ENCODE peak calls at places on chromosomes 6 and 20, in nine cellular contexts. One of them, this sample, is unnamed.

GRCh38 chr6:1336246-1336843 is 24.4 kb downstream of the FOXQ1 start:
- DNase-seq in dermis microvascular lymphatic vessel endothelial cell: no peak
- DNase-seq in NCI-H460: peak; percentile 56
- DNase-seq in HS-5: no peak
- DNase-seq in WTC11: peak; percentile 58
- DNase-seq in activated gamma-delta T cell treated with anti-CD3 and anti-CD28 coated beads, Interleukin-2, amount 50 U/mL, for 16 hours: no peak
- DNase-seq in activated CD8-positive, alpha-beta T cell treated with anti-CD3 and anti-CD28 coated beads for 36 hours: peak; percentile 9
- DNase-seq in LoVo: peak; percentile 71
- DNase-seq in upper lobe of right lung: no peak
- DNase-seq in this sample: peak; percentile 70

GRCh38 chr6:10400330-10400729 is 14.5 kb downstream of the TFAP2A start:
- DNase-seq in dermis microvascular lymphatic vessel endothelial cell: no peak
- DNase-seq in activated CD8-positive, alpha-beta T cell treated with anti-CD3 and anti-CD28 coated beads for 36 hours: no peak
- DNase-seq in HS-5: no peak
- DNase-seq in LoVo: no peak
- DNase-seq in activated gamma-delta T cell treated with anti-CD3 and anti-CD28 coated beads, Interleukin-2, amount 50 U/mL, for 16 hours: no peak
- DNase-seq in NCI-H460: no peak
- DNase-seq in upper lobe of right lung: no peak
- DNase-seq in WTC11: no peak
- DNase-seq in this sample: no peak

GRCh38 chr6:168314948-168315347 is 4.6 kb downstream of the DACT2 start:
- DNase-seq in dermis microvascular lymphatic vessel endothelial cell: no peak
- DNase-seq in activated gamma-delta T cell treated with anti-CD3 and anti-CD28 coated beads, Interleukin-2, amount 50 U/mL, for 16 hours: no peak
- DNase-seq in LoVo: no peak
- DNase-seq in activated CD8-positive, alpha-beta T cell treated with anti-CD3 and anti-CD28 coated beads for 36 hours: no peak
- DNase-seq in NCI-H460: no peak
- DNase-seq in HS-5: no peak
- DNase-seq in WTC11: no peak
- DNase-seq in upper lobe of right lung: no peak
- DNase-seq in this sample: no peak

GRCh38 chr20:33612001-33612400 is 50.1 kb upstream of the C20orf144 start:
- DNase-seq in HS-5: no peak
- DNase-seq in NCI-H460: no peak
- DNase-seq in LoVo: no peak
- DNase-seq in upper lobe of right lung: no peak
- DNase-seq in dermis microvascular lymphatic vessel endothelial cell: no peak
- DNase-seq in activated gamma-delta T cell treated with anti-CD3 and anti-CD28 coated beads, Interleukin-2, amount 50 U/mL, for 16 hours: no peak
- DNase-seq in activated CD8-positive, alpha-beta T cell treated with anti-CD3 and anti-CD28 coated beads for 36 hours: no peak
- DNase-seq in WTC11: no peak
- DNase-seq in this sample: no peak

GRCh38 chr20:51456511-51457280 is 85.8 kb downstream of the NFATC2 start:
- DNase-seq in activated gamma-delta T cell treated with anti-CD3 and anti-CD28 coated beads, Interleukin-2, amount 50 U/mL, for 16 hours: no peak
- DNase-seq in NCI-H460: peak; percentile 93
- DNase-seq in upper lobe of right lung: peak; percentile 96
- DNase-seq in dermis microvascular lymphatic vessel endothelial cell: peak; percentile 98
- DNase-seq in activated CD8-positive, alpha-beta T cell treated with anti-CD3 and anti-CD28 coated beads for 36 hours: no peak
- DNase-seq in LoVo: peak; percentile 96
- DNase-seq in HS-5: peak; percentile 100
- DNase-seq in WTC11: peak; percentile 40
- DNase-seq in this sample: peak; percentile 88

GRCh38 chr6:30647039-30647801 is at the start of gene C6orf136:
- DNase-seq in NCI-H460: peak; percentile 86
- DNase-seq in HS-5: peak; percentile 65
- DNase-seq in upper lobe of right lung: peak; percentile 96
- DNase-seq in LoVo: peak; percentile 93
- DNase-seq in activated gamma-delta T cell treated with anti-CD3 and anti-CD28 coated beads, Interleukin-2, amount 50 U/mL, for 16 hours: peak; percentile 87
- DNase-seq in activated CD8-positive, alpha-beta T cell treated with anti-CD3 and anti-CD28 coated beads for 36 hours: peak; percentile 86
- DNase-seq in dermis microvascular lymphatic vessel endothelial cell: peak; percentile 94
- DNase-seq in WTC11: peak; percentile 78
- DNase-seq in this sample: peak; percentile 87

GRCh38 chr6:42402184-42402583 is 49.5 kb downstream of the TRERF1 start:
- DNase-seq in HS-5: no peak
- DNase-seq in activated gamma-delta T cell treated with anti-CD3 and anti-CD28 coated beads, Interleukin-2, amount 50 U/mL, for 16 hours: peak; percentile 36
- DNase-seq in activated CD8-positive, alpha-beta T cell treated with anti-CD3 and anti-CD28 coated beads for 36 hours: peak; percentile 84
- DNase-seq in LoVo: no peak
- DNase-seq in NCI-H460: no peak
- DNase-seq in dermis microvascular lymphatic vessel endothelial cell: no peak
- DNase-seq in WTC11: no peak
- DNase-seq in upper lobe of right lung: no peak
- DNase-seq in this sample: peak; percentile 58

GRCh38 chr6:154555075-154555677 is 44.7 kb upstream of the CNKSR3 start:
- DNase-seq in activated gamma-delta T cell treated with anti-CD3 and anti-CD28 coated beads, Interleukin-2, amount 50 U/mL, for 16 hours: no peak
- DNase-seq in HS-5: no peak
- DNase-seq in upper lobe of right lung: no peak
- DNase-seq in activated CD8-positive, alpha-beta T cell treated with anti-CD3 and anti-CD28 coated beads for 36 hours: no peak
- DNase-seq in dermis microvascular lymphatic vessel endothelial cell: peak; percentile 27
- DNase-seq in NCI-H460: peak; percentile 61
- DNase-seq in WTC11: no peak
- DNase-seq in LoVo: peak; percentile 80
- DNase-seq in this sample: no peak

GRCh38 chr20:29298759-29299613 is 1958.5 kb upstream of the DEFB115 start:
- DNase-seq in activated gamma-delta T cell treated with anti-CD3 and anti-CD28 coated beads, Interleukin-2, amount 50 U/mL, for 16 hours: no peak
- DNase-seq in LoVo: no peak
- DNase-seq in HS-5: no peak
- DNase-seq in activated CD8-positive, alpha-beta T cell treated with anti-CD3 and anti-CD28 coated beads for 36 hours: no peak
- DNase-seq in WTC11: no peak
- DNase-seq in upper lobe of right lung: no peak
- DNase-seq in dermis microvascular lymphatic vessel endothelial cell: peak; percentile 22
- DNase-seq in NCI-H460: no peak
- DNase-seq in this sample: no peak

GRCh38 chr6:80771941-80772340 is 665.5 kb downstream of the BCKDHB start:
- DNase-seq in NCI-H460: peak; percentile 21
- DNase-seq in activated CD8-positive, alpha-beta T cell treated with anti-CD3 and anti-CD28 coated beads for 36 hours: no peak
- DNase-seq in LoVo: peak; percentile 17
- DNase-seq in upper lobe of right lung: no peak
- DNase-seq in activated gamma-delta T cell treated with anti-CD3 and anti-CD28 coated beads, Interleukin-2, amount 50 U/mL, for 16 hours: no peak
- DNase-seq in dermis microvascular lymphatic vessel endothelial cell: peak; percentile 11
- DNase-seq in WTC11: peak; percentile 26
- DNase-seq in HS-5: no peak
- DNase-seq in this sample: no peak

GRCh38 chr6:108598316-108598863 is 37.7 kb downstream of the FOXO3 start:
- DNase-seq in activated CD8-positive, alpha-beta T cell treated with anti-CD3 and anti-CD28 coated beads for 36 hours: peak; percentile 47
- DNase-seq in WTC11: no peak
- DNase-seq in dermis microvascular lymphatic vessel endothelial cell: no peak
- DNase-seq in HS-5: no peak
- DNase-seq in NCI-H460: no peak
- DNase-seq in upper lobe of right lung: no peak
- DNase-seq in activated gamma-delta T cell treated with anti-CD3 and anti-CD28 coated beads, Interleukin-2, amount 50 U/mL, for 16 hours: no peak
- DNase-seq in LoVo: no peak
- DNase-seq in this sample: no peak

GRCh38 chr6:99614430-99615161 is 8.0 kb downstream of the PRDM13 start:
- DNase-seq in dermis microvascular lymphatic vessel endothelial cell: no peak
- DNase-seq in activated CD8-positive, alpha-beta T cell treated with anti-CD3 and anti-CD28 coated beads for 36 hours: peak; percentile 54
- DNase-seq in WTC11: peak; percentile 68
- DNase-seq in HS-5: peak; percentile 35
- DNase-seq in LoVo: no peak
- DNase-seq in upper lobe of right lung: no peak
- DNase-seq in activated gamma-delta T cell treated with anti-CD3 and anti-CD28 coated beads, Interleukin-2, amount 50 U/mL, for 16 hours: no peak
- DNase-seq in NCI-H460: no peak
- DNase-seq in this sample: no peak

GRCh38 chr6:117449549-117450439 is 24.1 kb upstream of the ROS1 start:
- DNase-seq in LoVo: peak; percentile 61
- DNase-seq in WTC11: peak; percentile 33
- DNase-seq in HS-5: peak; percentile 47
- DNase-seq in NCI-H460: peak; percentile 28
- DNase-seq in activated gamma-delta T cell treated with anti-CD3 and anti-CD28 coated beads, Interleukin-2, amount 50 U/mL, for 16 hours: peak; percentile 39
- DNase-seq in dermis microvascular lymphatic vessel endothelial cell: peak; percentile 80
- DNase-seq in activated CD8-positive, alpha-beta T cell treated with anti-CD3 and anti-CD28 coated beads for 36 hours: peak; percentile 79
- DNase-seq in upper lobe of right lung: no peak
- DNase-seq in this sample: peak; percentile 56

GRCh38 chr6:27126815-27127537 is 120.5 kb upstream of the PRSS16 start:
- DNase-seq in LoVo: peak; percentile 92
- DNase-seq in activated CD8-positive, alpha-beta T cell treated with anti-CD3 and anti-CD28 coated beads for 36 hours: peak; percentile 91
- DNase-seq in activated gamma-delta T cell treated with anti-CD3 and anti-CD28 coated beads, Interleukin-2, amount 50 U/mL, for 16 hours: peak; percentile 76
- DNase-seq in dermis microvascular lymphatic vessel endothelial cell: peak; percentile 90
- DNase-seq in upper lobe of right lung: peak; percentile 91
- DNase-seq in WTC11: peak; percentile 86
- DNase-seq in HS-5: peak; percentile 84
- DNase-seq in NCI-H460: peak; percentile 88
- DNase-seq in this sample: peak; percentile 85

This sample was measured in HCT116.